ENCODE peak calls at places on chromosomes 6 and 20, in ten cellular contexts. C is mammary epithelial cell, U is heart left ventricle, D is MM.1S, E is ovary, M is osteoblast, R is AG04450, O is esophagus squamous epithelium, I is adrenal gland, P is heart right ventricle. S is an unnamed sample.

GRCh38 chr20:47663354-47664067 is 121.8 kb downstream of the SULF2 start:
- DNase-seq in C (peak; percentile 67), M (peak; percentile 98), D (peak; percentile 44), E (peak; percentile 83), U (peak; percentile 72), P (peak; percentile 79), O (no peak), I (peak; percentile 87), R (peak; percentile 57), S (peak; percentile 64)

GRCh38 chr20:38615283-38615682 is 13.7 kb downstream of the ARHGAP40 start:
- DNase-seq in R (no peak), O (no peak), U (no peak), P (no peak), D (no peak), M (no peak), E (no peak), I (no peak), C (no peak), S (no peak)

GRCh38 chr20:53146201-53146891 is 174.2 kb downstream of the TSHZ2 start:
- DNase-seq in M (no peak), O (no peak), I (no peak), C (no peak), E (no peak), R (no peak), D (no peak), P (no peak), U (no peak), S (no peak)

GRCh38 chr6:112563368-112563767 is 216.2 kb downstream of the RFPL4B start:
- DNase-seq in M (peak; percentile 37), C (no peak), I (no peak), O (no peak), E (no peak), P (no peak), D (no peak), U (no peak), R (no peak), S (peak; percentile 65)

GRCh38 chr20:61516398-61517208 is 264.5 kb downstream of the CDH4 start:
- DNase-seq in R (no peak), O (no peak), D (no peak), C (no peak), M (peak; percentile 91), E (no peak), U (peak; percentile 29), P (peak; percentile 37), I (no peak), S (no peak)

GRCh38 chr6:26273673-26274595 is 91.1 kb upstream of the BTN3A2 start:
- DNase-seq in O (no peak), R (no peak), E (no peak), M (peak; percentile 58), I (no peak), C (no peak), U (no peak), P (no peak), D (peak; percentile 78), S (peak; percentile 14)

GRCh38 chr6:127966616-127967015 is 65.8 kb upstream of the THEMIS start:
- DNase-seq in M (peak; percentile 23), U (no peak), O (no peak), I (no peak), C (no peak), E (no peak), R (peak; percentile 24), P (no peak), D (no peak), S (peak; percentile 14)

GRCh38 chr6:170130201-170130621 is 160.7 kb downstream of the DLL1 start:
- DNase-seq in M (peak; percentile 51), O (no peak), E (no peak), C (no peak), I (peak; percentile 17), P (peak; percentile 44), R (no peak), U (no peak), D (no peak), S (no peak)

GRCh38 chr6:85464722-85465150 is 14.9 kb downstream of the NT5E start:
- DNase-seq in E (no peak), C (peak; percentile 89), O (no peak), P (no peak), D (no peak), M (peak; percentile 77), R (peak; percentile 44), U (no peak), I (no peak), S (peak; percentile 95)

GRCh38 chr20:43752561-43753301 is 25.9 kb upstream of the GTSF1L start:
- DNase-seq in M (peak; percentile 93), D (peak; percentile 90), R (no peak), I (peak; percentile 38), P (no peak), E (no peak), O (peak; percentile 7), C (peak; percentile 88), U (peak; percentile 19), S (peak; percentile 89)

GRCh38 chr6:20154778-20155177 is 57.5 kb downstream of the MBOAT1 start:
- DNase-seq in I (no peak), D (no peak), M (no peak), O (no peak), R (no peak), U (no peak), C (no peak), P (no peak), E (no peak), S (no peak)

GRCh38 chr6:150599199-150600002 is at the start of gene PLEKHG1:
- DNase-seq in I (peak; percentile 60), O (no peak), U (peak; percentile 83), R (no peak), E (peak; percentile 69), C (peak; percentile 77), P (peak; percentile 82), D (peak; percentile 57), M (peak; percentile 90), S (peak; percentile 9)

DNA sequence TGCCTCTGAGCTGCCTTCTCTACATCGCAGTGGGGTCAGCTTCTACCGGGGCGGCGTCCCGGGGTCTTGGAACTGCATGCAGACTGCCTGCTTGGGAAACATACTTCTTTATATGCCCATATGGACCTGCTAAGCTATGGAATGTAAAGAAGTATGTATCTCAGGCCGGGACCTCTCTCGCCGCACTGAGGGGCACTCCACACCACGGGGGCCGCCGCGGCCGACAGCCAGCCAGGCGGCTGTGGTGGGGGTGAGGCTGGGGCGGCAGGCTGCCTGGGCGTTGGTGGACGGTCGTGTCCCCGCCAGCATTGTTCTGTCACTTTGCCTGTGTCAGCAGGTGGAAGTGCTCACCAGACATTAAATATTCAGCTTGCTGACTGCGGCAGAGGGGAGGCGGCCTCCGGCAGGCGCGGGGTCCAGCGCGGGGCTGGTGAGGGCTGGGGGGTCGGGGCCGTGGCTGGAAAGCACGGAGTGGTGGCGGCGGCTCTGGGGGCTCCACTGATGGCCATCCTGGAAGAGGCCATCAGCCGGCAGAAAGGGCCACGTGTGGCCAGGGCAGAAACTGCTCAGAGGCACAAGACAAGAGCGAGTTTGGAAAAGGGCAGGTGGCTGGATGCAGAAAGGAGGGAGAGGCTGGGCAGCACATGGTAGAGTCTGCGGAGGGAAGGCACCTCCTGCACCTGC is 78.6 kb upstream of the GATA5 start:
- DNase-seq in I (no peak), U (no peak), D (no peak), E (no peak), O (no peak), M (no peak), R (no peak), P (no peak), C (no peak), S (no peak)
- H3K27ac ChIP-seq in I (no peak overlapping the region), U (peak overlapping the region; percentile 90), D (no peak overlapping the region), E (no peak overlapping the region), O (no peak overlapping the region), M (no peak overlapping the region), R (no peak overlapping the region), P (peak overlapping the region; percentile 60), C (no peak overlapping the region), S (no peak overlapping the region)

DNA sequence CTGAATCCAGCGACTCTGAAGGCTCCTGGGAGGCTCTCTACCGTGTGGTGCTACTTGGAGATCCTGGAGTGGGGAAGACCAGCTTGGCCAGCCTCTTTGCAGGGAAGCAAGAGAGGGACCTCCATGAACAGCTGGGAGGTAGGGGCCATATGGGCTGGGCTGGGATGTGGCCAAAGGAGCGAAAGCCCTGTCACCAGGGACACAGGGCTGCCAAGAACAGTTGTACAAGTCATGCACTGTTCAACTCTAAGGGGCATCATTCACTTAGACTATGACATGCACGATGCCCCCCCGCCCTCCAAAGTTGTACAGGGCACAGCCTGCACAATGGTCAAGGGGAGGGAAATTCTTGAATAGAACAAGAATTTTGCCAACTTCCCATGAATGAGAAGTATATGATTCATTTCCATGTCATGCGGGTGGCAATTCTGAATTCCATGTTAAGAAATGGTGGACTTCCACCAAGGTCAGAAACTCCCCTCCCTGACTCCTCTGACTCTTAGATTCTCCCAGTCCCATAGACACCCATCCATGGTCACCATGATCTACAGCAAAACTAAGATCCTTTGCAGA is 1.6 kb downstream of the REM1 start:
- DNase-seq in R (no peak), I (no peak), U (no peak), D (no peak), E (no peak), M (peak; percentile 91), P (peak; percentile 32), O (no peak), C (no peak), S (no peak)
- H3K4me3 ChIP-seq in R (no peak overlapping the region), I (peak overlapping the region; percentile 56), U (peak overlapping the region; percentile 65), D (no peak overlapping the region), E (no peak overlapping the region), M (no peak overlapping the region), P (peak overlapping the region; percentile 47), O (peak overlapping the region; percentile 65), C (no peak overlapping the region), S (no peak overlapping the region)

GRCh38 chr6:149016716-149017115 is 269.9 kb downstream of the UST start:
- DNase-seq in U (no peak), D (no peak), P (no peak), M (no peak), I (no peak), E (no peak), O (no peak), R (no peak), C (no peak), S (no peak)

GRCh38 chr6:149015877-149016525 is 269.2 kb downstream of the UST start:
- DNase-seq in R (no peak), E (no peak), M (peak; percentile 27), P (no peak), I (no peak), U (no peak), C (no peak), O (no peak), D (no peak), S (no peak)

GRCh38 chr6:149013932-149014331 is 267.1 kb downstream of the UST start:
- DNase-seq in U (no peak), M (peak; percentile 42), I (no peak), R (no peak), C (no peak), P (no peak), E (no peak), O (no peak), D (no peak), S (no peak)

GRCh38 chr6:149015224-149015876 is 268.5 kb downstream of the UST start:
- DNase-seq in M (peak; percentile 56), I (no peak), C (no peak), O (no peak), E (no peak), D (no peak), U (no peak), P (no peak), R (no peak), S (peak; percentile 28)

GRCh38 chr6:149014631-149015171 is 267.9 kb downstream of the UST start:
- DNase-seq in U (no peak), C (no peak), I (no peak), R (no peak), D (no peak), P (no peak), E (no peak), O (no peak), M (peak; percentile 29), S (peak; percentile 52)
- TF ChIP-seq CTCF in U (no peak), C (no peak), I (no peak), R (no peak), D (no peak), P (no peak), E (no peak), O (no peak), M (no peak), S (no peak)

GRCh38 chr6:43228951-43229802 is at the start of gene DNPH1:
- DNase-seq in M (peak; percentile 99), C (peak; percentile 61), P (peak; percentile 82), D (peak; percentile 70), U (peak; percentile 75), O (no peak), E (peak; percentile 81), I (peak; percentile 75), R (no peak), S (peak; percentile 32)
- H3K27ac ChIP-seq in M (no peak within 1 kb of the TSS), C (peak within 1 kb of the TSS; percentile 16), P (peak within 1 kb of the TSS; percentile 84), D (peak within 1 kb of the TSS; percentile 42), U (peak within 1 kb of the TSS; percentile 22), O (peak within 1 kb of the TSS; percentile 78), E (peak within 1 kb of the TSS; percentile 64), I (peak within 1 kb of the TSS; percentile 53), R (no peak within 1 kb of the TSS), S (peak within 1 kb of the TSS; percentile 1)

S was measured in brain microvascular endothelial cell.